ENCODE peak calls at places on chromosomes 16 and 17, in ten cellular contexts. Z is uterus, W is mesothelial cell of epicardium, D is pancreas, V is lower leg skin, F is A549, T is BE2C, M is esophagus squamous epithelium, J is HCT116, L is Peyer's patch. G is an unnamed sample.

GRCh38 chr16:75052481-75053211 is 53.8 kb downstream of the ZNRF1 start:
- DNase-seq in Z (no peak), W (no peak), D (no peak), V (no peak), F (no peak), T (no peak), M (no peak), J (no peak), L (no peak), G (no peak)

GRCh38 chr17:30278032-30278431 is 13.7 kb downstream of the BLMH start:
- DNase-seq in Z (no peak), W (no peak), D (no peak), V (no peak), F (peak), T (peak), M (no peak), J (no peak), L (no peak), G (no peak)

GRCh38 chr17:36742267-36743000 is 141.1 kb downstream of the MRM1 start:
- DNase-seq in Z (no peak), W (no peak), D (no peak), V (no peak), F (no peak), T (peak), M (no peak), J (no peak), L (no peak), G (no peak)

GRCh38 chr17:65020284-65020683 is 36.3 kb downstream of the GNA13 start:
- DNase-seq in Z (no peak), W (no peak), D (no peak), V (no peak), F (no peak), T (no peak), M (no peak), J (no peak), L (no peak), G (no peak)

GRCh38 chr16:73172621-73173312 is 124.8 kb upstream of the ZFHX3 start:
- DNase-seq in Z (peak), W (peak), D (peak), V (peak), F (peak), T (peak), M (no peak), J (no peak), L (peak), G (no peak)

GRCh38 chr17:45793999-45794540 is 9.9 kb downstream of the CRHR1 start:
- DNase-seq in Z (no peak), W (no peak), D (no peak), V (no peak), F (no peak), T (no peak), M (no peak), J (no peak), L (no peak), G (no peak)

GRCh38 chr17:29379084-29379811 is 10.9 kb upstream of the TAOK1 start:
- DNase-seq in Z (no peak), W (no peak), D (no peak), V (peak), F (no peak), T (no peak), M (no peak), J (no peak), L (no peak), G (no peak)

GRCh38 chr17:82300707-82301270 is 16.6 kb downstream of the CD7 start:
- DNase-seq in Z (peak), W (peak), D (peak), V (no peak), F (peak), T (peak), M (no peak), J (no peak), L (peak), G (peak)

GRCh38 chr17:82376042-82376730 is 4.6 kb downstream of the UTS2R start:
- DNase-seq in Z (no peak), W (no peak), D (peak), V (no peak), F (no peak), T (no peak), M (no peak), J (no peak), L (no peak), G (no peak)

GRCh38 chr17:50177983-50178834 is 12.4 kb downstream of the SGCA start:
- DNase-seq in Z (peak), W (no peak), D (peak), V (no peak), F (peak), T (peak), M (no peak), J (peak), L (peak), G (no peak)

GRCh38 chr17:21573961-21574610 is 118.2 kb upstream of the KCNJ18 start:
- DNase-seq in Z (peak), W (no peak), D (peak), V (peak), F (no peak), T (peak), M (no peak), J (no peak), L (peak), G (no peak)

GRCh38 chr16:889586-889985 is 81.2 kb downstream of the LMF1 start:
- DNase-seq in Z (no peak), W (no peak), D (peak), V (no peak), F (no peak), T (no peak), M (no peak), J (no peak), L (no peak), G (no peak)

GRCh38 chr17:76240461-76241204 is at the start of gene RNF157:
- DNase-seq in Z (peak), W (peak), D (peak), V (no peak), F (peak), T (peak), M (no peak), J (no peak), L (peak), G (peak)

GRCh38 chr16:27995378-27995777 is 68.1 kb downstream of the GSG1L start:
- DNase-seq in Z (no peak), W (no peak), D (no peak), V (no peak), F (no peak), T (no peak), M (no peak), J (no peak), L (no peak), G (no peak)

GRCh38 chr17:76331083-76331482 is 22.6 kb downstream of the PRPSAP1 start:
- DNase-seq in Z (no peak), W (no peak), D (no peak), V (no peak), F (no peak), T (no peak), M (no peak), J (no peak), L (no peak), G (no peak)

GRCh38 chr17:72467841-72468653 is 347.2 kb downstream of the SOX9 start:
- DNase-seq in Z (no peak), W (no peak), D (no peak), V (peak), F (no peak), T (no peak), M (no peak), J (no peak), L (peak), G (no peak)

GRCh38 chr16:74083582-74083981 is 213.0 kb upstream of the PSMD7 start:
- DNase-seq in Z (no peak), W (no peak), D (no peak), V (no peak), F (no peak), T (no peak), M (no peak), J (no peak), L (no peak), G (no peak)

GRCh38 chr16:31329671-31330552 is 25.1 kb upstream of the ITGAX start:
- DNase-seq in Z (no peak), W (no peak), D (peak), V (no peak), F (no peak), T (no peak), M (no peak), J (no peak), L (no peak), G (no peak)

GRCh38 chr17:3002538-3003301 is 60.7 kb downstream of the OR1D5 start:
- DNase-seq in Z (no peak), W (no peak), D (no peak), V (no peak), F (no peak), T (no peak), M (no peak), J (no peak), L (peak), G (no peak)

GRCh38 chr16:30065943-30066881 is 652 bp downstream of the ALDOA start:
- DNase-seq in Z (no peak), W (peak), D (peak), V (no peak), F (no peak), T (peak), M (no peak), J (no peak), L (peak), G (no peak)

GRCh38 chr17:28133562-28133970 is 91.1 kb downstream of the NLK start:
- DNase-seq in Z (no peak), W (no peak), D (no peak), V (no peak), F (no peak), T (no peak), M (no peak), J (no peak), L (no peak), G (no peak)

GRCh38 chr16:27526169-27526568 is 23.5 kb downstream of the GTF3C1 start:
- DNase-seq in Z (no peak), W (peak), D (no peak), V (no peak), F (no peak), T (peak), M (no peak), J (no peak), L (no peak), G (no peak)

GRCh38 chr17:52419256-52419655 is 260.7 kb upstream of the CA10 start:
- DNase-seq in Z (no peak), W (no peak), D (no peak), V (no peak), F (no peak), T (peak), M (no peak), J (no peak), L (no peak), G (no peak)

GRCh38 chr16:51390877-51391276 is 239.8 kb upstream of the SALL1 start:
- DNase-seq in Z (no peak), W (no peak), D (no peak), V (no peak), F (no peak), T (no peak), M (no peak), J (no peak), L (no peak), G (no peak)

GRCh38 chr16:67560827-67561342 is 1.4 kb upstream of the CTCF start:
- DNase-seq in Z (no peak), W (no peak), D (no peak), V (no peak), F (no peak), T (no peak), M (no peak), J (no peak), L (no peak), G (no peak)
- TF ChIP-seq CTCF in Z (no peak), W (no peak), D (no peak), V (no peak), F (no peak), T (no peak), M (no peak), J (no peak), L (no peak), G (no peak)

GRCh38 chr17:4586043-4586442 is 1.7 kb downstream of the SMTNL2 start:
- DNase-seq in Z (no peak), W (no peak), D (no peak), V (no peak), F (no peak), T (no peak), M (no peak), J (no peak), L (no peak), G (no peak)

GRCh38 chr17:4583796-4584124 is 569 bp upstream of the SMTNL2 start:
- DNase-seq in Z (no peak), W (no peak), D (no peak), V (no peak), F (peak), T (no peak), M (no peak), J (peak), L (no peak), G (no peak)

GRCh38 chr17:4584125-4584834 is at the start of gene SMTNL2:
- DNase-seq in Z (peak), W (peak), D (peak), V (no peak), F (peak), T (no peak), M (no peak), J (no peak), L (no peak), G (no peak)

GRCh38 chr17:4585203-4585939 is 1.0 kb downstream of the SMTNL2 start:
- DNase-seq in Z (no peak), W (no peak), D (peak), V (no peak), F (no peak), T (no peak), M (no peak), J (no peak), L (no peak), G (no peak)

DNA sequence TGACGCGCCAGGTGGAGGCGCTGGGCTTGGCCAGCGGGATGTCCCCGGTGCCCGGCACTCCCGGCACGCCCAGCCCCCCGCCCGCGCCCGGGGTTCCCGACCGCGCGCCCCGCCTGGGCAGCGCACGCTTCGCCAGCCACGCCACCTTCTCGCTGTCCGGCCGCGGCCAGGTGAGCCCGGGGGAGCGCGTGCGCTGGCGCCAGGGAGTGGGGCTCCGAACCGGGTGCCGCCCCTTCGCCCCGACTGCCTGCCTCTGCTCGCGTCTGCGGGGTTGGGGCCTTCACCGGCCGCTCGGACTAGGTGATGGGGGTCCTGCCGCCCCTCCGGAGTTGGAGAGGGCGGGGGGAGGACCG is 482 bp downstream of the SMTNL2 start:
- DNase-seq in Z (no peak), W (no peak), D (peak), V (no peak), F (no peak), T (no peak), M (no peak), J (no peak), L (no peak), G (no peak)
- TF ChIP-seq CTCF in Z (no peak), W (no peak), D (no peak), V (no peak), F (no peak), T (no peak), M (no peak), J (no peak), L (no peak), G (no peak)

GRCh38 chr17:18262111-18262510 is 1.6 kb downstream of the MIEF2 start:
- DNase-seq in Z (no peak), W (no peak), D (no peak), V (no peak), F (no peak), T (no peak), M (no peak), J (no peak), L (no peak), G (no peak)

GRCh38 chr17:18259621-18260331 is 686 bp upstream of the MIEF2 start:
- DNase-seq in Z (no peak), W (no peak), D (no peak), V (no peak), F (no peak), T (no peak), M (no peak), J (peak), L (no peak), G (no peak)

GRCh38 chr17:18261659-18262058 is 1.2 kb downstream of the MIEF2 start:
- DNase-seq in Z (no peak), W (no peak), D (no peak), V (no peak), F (no peak), T (no peak), M (no peak), J (no peak), L (no peak), G (no peak)

GRCh38 chr17:18260332-18261145 is at the start of gene MIEF2:
- DNase-seq in Z (peak), W (peak), D (peak), V (peak), F (peak), T (peak), M (peak), J (peak), L (peak), G (peak)

DNA sequence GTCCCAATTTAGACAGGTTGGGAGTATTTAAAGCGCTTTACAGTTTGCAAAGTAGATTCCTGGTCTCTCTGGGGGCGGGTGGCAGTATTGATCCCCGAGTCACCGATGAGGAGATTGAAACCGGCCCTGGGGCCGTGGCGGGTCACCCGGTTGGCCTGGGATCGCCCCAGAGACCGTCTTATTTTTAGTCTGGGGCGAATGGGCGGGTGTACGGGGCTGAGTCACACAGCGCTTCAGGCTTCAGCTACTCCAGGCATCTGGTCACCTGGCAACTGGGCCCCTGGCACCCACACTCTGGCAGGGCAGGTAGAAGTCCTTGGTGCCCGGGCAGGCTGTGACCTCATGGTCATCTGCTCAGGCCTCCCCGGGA is 669 bp downstream of the MIEF2 start:
- DNase-seq in Z (peak), W (no peak), D (peak), V (peak), F (peak), T (no peak), M (no peak), J (no peak), L (peak), G (peak)
- TF ChIP-seq CTCF in Z (no peak), W (no peak), D (no peak), V (no peak), F (no peak), T (no peak), M (no peak), J (no peak), L (no peak), G (no peak)

GRCh38 chr16:4614571-4615388 is at the start of gene UBALD1:
- DNase-seq in Z (peak), W (peak), D (peak), V (peak), F (peak), T (peak), M (peak), J (peak), L (peak), G (peak)

GRCh38 chr16:4615389-4616046 is 830 bp upstream of the UBALD1 start:
- DNase-seq in Z (peak), W (no peak), D (peak), V (no peak), F (no peak), T (no peak), M (no peak), J (no peak), L (no peak), G (peak)

GRCh38 chr16:4613636-4614570 is 785 bp downstream of the UBALD1 start:
- DNase-seq in Z (peak), W (peak), D (peak), V (no peak), F (no peak), T (peak), M (no peak), J (no peak), L (no peak), G (peak)

GRCh38 chr16:4617880-4618279 is 3.2 kb upstream of the UBALD1 start:
- DNase-seq in Z (no peak), W (no peak), D (no peak), V (no peak), F (no peak), T (no peak), M (no peak), J (no peak), L (no peak), G (no peak)

DNA sequence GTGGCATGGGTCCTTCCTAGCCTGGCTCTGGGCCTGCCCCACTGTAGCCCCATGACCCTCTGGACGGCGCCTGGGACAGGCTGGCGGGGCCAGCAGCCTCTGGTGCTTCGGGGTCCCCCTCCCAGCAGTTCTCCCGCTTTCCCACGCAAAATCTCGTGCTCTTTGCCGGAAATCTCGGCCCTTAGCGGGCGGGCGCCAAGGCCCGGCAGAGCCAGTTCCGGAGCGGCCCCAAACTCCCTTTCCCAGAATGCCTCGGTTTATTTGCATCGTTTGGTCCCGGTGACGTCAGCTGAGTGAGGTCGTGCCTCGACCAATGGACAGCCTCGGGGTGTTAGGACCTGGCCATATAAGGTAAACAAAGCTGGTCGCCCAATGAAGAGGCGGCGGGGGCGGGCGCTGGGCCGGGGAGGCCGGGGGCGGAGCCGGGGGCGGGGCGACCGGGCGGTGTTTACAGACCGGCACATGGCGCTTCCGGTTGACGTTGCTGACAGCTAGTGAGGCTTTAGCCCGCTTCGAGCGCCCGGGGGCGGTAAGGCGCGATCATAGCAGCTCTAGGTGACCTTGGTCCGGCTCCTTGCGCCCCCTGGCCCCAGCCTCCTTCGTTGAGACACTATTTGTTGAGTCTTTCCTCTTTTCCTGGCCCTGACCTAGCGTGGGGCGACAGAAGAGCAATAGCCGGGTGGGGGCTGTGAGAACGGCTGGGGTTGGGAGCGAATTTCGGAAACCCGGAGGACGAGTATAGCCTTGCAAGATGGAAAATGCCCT is 1.5 kb upstream of the UBALD1 start:
- DNase-seq in Z (peak), W (peak), D (peak), V (peak), F (peak), T (peak), M (peak), J (peak), L (peak), G (peak)
- TF ChIP-seq CTCF in Z (peak), W (no peak), D (no peak), V (no peak), F (peak), T (peak), M (no peak), J (peak), L (peak), G (peak)

DNA sequence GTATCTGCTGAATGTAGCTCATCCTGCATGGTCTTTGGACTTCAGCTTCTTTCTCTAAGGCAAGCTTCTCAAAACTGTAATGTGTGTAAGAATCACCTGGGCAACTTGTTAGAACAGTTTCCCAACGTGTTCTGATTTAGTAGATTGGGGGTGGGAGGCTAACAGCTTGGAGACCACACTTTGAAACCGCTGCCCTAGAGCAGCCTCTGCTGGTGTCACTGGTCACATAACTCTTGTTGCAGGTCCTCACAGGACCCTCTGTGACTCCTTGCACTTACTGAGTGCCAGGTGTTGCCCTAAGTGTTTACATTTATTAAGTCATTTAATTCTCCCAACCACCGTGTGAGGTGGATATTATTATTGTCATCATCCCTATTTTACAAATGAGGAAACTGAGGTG is 9.9 kb downstream of the SLC35G3 start:
- DNase-seq in Z (no peak), W (no peak), D (no peak), V (no peak), F (no peak), T (no peak), M (no peak), J (no peak), L (no peak), G (no peak)
- TF ChIP-seq CTCF in Z (no peak), W (no peak), D (no peak), V (no peak), F (no peak), T (no peak), M (no peak), J (no peak), L (no peak), G (no peak)

DNA sequence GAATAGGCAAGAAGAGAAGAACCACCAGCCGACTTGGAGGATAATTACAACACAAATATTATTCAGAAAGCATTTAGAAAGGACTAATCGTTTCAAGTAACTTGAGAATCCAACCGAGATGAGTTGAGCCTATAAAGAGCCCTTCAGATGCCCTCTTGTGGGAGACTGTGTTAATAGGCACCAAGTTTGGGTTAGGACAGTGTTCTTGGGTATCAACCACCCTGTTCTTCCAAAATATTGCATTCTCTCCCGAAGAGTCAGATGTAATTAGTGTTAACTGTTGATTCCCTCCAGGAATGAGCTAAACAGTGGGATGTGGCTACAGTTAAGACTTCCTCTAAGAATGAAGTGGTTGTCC is 87.8 kb upstream of the NOL11 start:
- DNase-seq in Z (no peak), W (no peak), D (no peak), V (no peak), F (no peak), T (no peak), M (no peak), J (peak), L (no peak), G (no peak)
- TF ChIP-seq CTCF in Z (no peak), W (no peak), D (peak), V (no peak), F (peak), T (peak), M (peak), J (peak), L (no peak), G (peak)